ENCODE peak calls at places on chromosomes 2 and 18, in four cellular contexts. V is AG08395, L is activated gamma-delta T cell treated with Interleukin-2 at 50 U/mL for 16 hours, G is colonic mucosa. Y is an unnamed sample.

GRCh38 chr2:26300234-26300641 is 45.7 kb upstream of the SELENOI start:
- DNase-seq in L (no peak), V (no peak), G (peak), Y (peak)

GRCh38 chr18:76565238-76566173 is 70.5 kb upstream of the ZNF516 start:
- DNase-seq in L (no peak), V (peak), G (peak), Y (peak)

GRCh38 chr2:185208261-185208660 is 530.3 kb upstream of the FSIP2 start:
- DNase-seq in V (no peak), L (no peak), G (peak), Y (peak)

GRCh38 chr2:219619235-219619634 is 8.2 kb upstream of the SLC4A3 start:
- DNase-seq in L (no peak), V (no peak), G (no peak), Y (no peak)

GRCh38 chr2:195457873-195458272 is 199.2 kb upstream of the SLC39A10 start:
- DNase-seq in L (no peak), V (no peak), G (no peak), Y (no peak)

GRCh38 chr2:226873051-226873620 is 37.3 kb downstream of the RHBDD1 start:
- DNase-seq in L (no peak), G (no peak), V (no peak), Y (peak)

GRCh38 chr2:102599486-102599885 is 19.9 kb upstream of the SLC9A2 start:
- DNase-seq in G (no peak), L (no peak), V (no peak), Y (no peak)

GRCh38 chr2:8728305-8729015 is 46.6 kb downstream of the ID2 start:
- DNase-seq in L (no peak), G (no peak), V (no peak), Y (no peak)

GRCh38 chr2:206230060-206230890 is 44.2 kb upstream of the ZDBF2 start:
- DNase-seq in V (peak), L (no peak), G (no peak), Y (no peak)

GRCh38 chr18:55587341-55588000 is 521 bp downstream of the TCF4 start:
- DNase-seq in V (peak), L (no peak), G (peak), Y (peak)

GRCh38 chr18:49645196-49645595 is 83.3 kb downstream of the LIPG start:
- DNase-seq in L (no peak), V (no peak), G (no peak), Y (no peak)

GRCh38 chr18:35407871-35408481 is 30.8 kb upstream of the ZNF396 start:
- DNase-seq in G (peak), L (peak), V (peak), Y (peak)

GRCh38 chr2:109325570-109325969 is 196.6 kb downstream of the SH3RF3 start:
- DNase-seq in G (no peak), L (no peak), V (no peak), Y (no peak)

GRCh38 chr2:173831312-173832229 is 133.6 kb downstream of the SP3 start:
- DNase-seq in V (peak), L (no peak), G (peak), Y (peak)

GRCh38 chr18:76488190-76488589 is 6.9 kb downstream of the ZNF516 start:
- DNase-seq in L (no peak), G (no peak), V (no peak), Y (peak)

GRCh38 chr2:36507408-36507812 is 90.6 kb downstream of the FEZ2 start:
- DNase-seq in G (peak), V (peak), L (peak), Y (peak)

GRCh38 chr18:48581941-48582340 is 43.1 kb downstream of the CTIF start:
- DNase-seq in L (no peak), V (no peak), G (no peak), Y (no peak)

GRCh38 chr18:5466256-5466655 is 77.5 kb downstream of the EPB41L3 start:
- DNase-seq in L (no peak), G (no peak), V (peak), Y (no peak)

GRCh38 chr2:207772081-207772843 is 2.6 kb upstream of the FZD5 start:
- DNase-seq in L (no peak), V (no peak), G (no peak), Y (peak)

GRCh38 chr2:236971919-236972381 is 113.7 kb upstream of the COPS8 start:
- DNase-seq in V (no peak), G (no peak), L (no peak), Y (no peak)